ENCODE peak calls at places on chromosomes 6 and 20, in eight cellular contexts. W is stimulated activated CD8-positive, alpha-beta memory T cell treated with anti-CD3 and anti-CD28 coated beads, Interleukin-4, amount 100 ng/mL, for 4 hours; X is germinal center; V is Calu3; Q is activated T-cell treated with anti-CD3 and anti-CD28 coated beads for 1 hour; K is H1; L is ascending aorta; S is lower leg skin. D is an unnamed sample.
A peak's percentile ranks its signal among the peaks of the same experiment; 100 is the strongest.

GRCh38 chr6:121006024-121006423 is 328.3 kb downstream of the TBC1D32 start:
- DNase-seq in Q (no peak), V (no peak), K (no peak), W (no peak), S (no peak), X (no peak), L (no peak), D (no peak)

GRCh38 chr20:56759741-56760278 is 130.7 kb downstream of the TFAP2C start:
- DNase-seq in W (no peak), K (no peak), Q (no peak), V (no peak), S (no peak), X (no peak), L (no peak), D (no peak)

GRCh38 chr6:89637960-89638319 is 607 bp downstream of the LYRM2 start:
- DNase-seq in X (no peak), W (no peak), K (no peak), S (no peak), V (no peak), L (no peak), Q (no peak), D (no peak)

GRCh38 chr20:34771680-34772081 is 53.8 kb downstream of the NCOA6 start:
- DNase-seq in W (no peak), K (no peak), V (no peak), L (no peak), Q (no peak), X (no peak), S (no peak), D (peak; percentile 57)

GRCh38 chr6:63049216-63049615 is 162.1 kb upstream of the FKBP1C start:
- DNase-seq in Q (no peak), W (no peak), K (no peak), V (no peak), L (no peak), X (no peak), S (no peak), D (no peak)

GRCh38 chr20:18224968-18225568 is 63.3 kb upstream of the ZNF133 start:
- DNase-seq in V (peak; percentile 9), X (no peak), W (no peak), S (no peak), Q (no peak), K (peak; percentile 55), L (no peak), D (peak; percentile 69)

GRCh38 chr6:72709436-72709835 is 87.6 kb downstream of the KCNQ5 start:
- DNase-seq in V (no peak), W (no peak), K (no peak), L (no peak), Q (no peak), S (no peak), X (no peak), D (peak; percentile 84)

GRCh38 chr20:63191400-63191799 is 24.5 kb downstream of the YTHDF1 start:
- DNase-seq in V (peak; percentile 99), X (no peak), W (no peak), Q (no peak), L (no peak), S (no peak), K (no peak), D (no peak)

GRCh38 chr6:141562801-141563763 is 569.6 kb upstream of the GJE1 start:
- DNase-seq in V (peak; percentile 41), K (no peak), S (no peak), X (peak; percentile 47), L (peak; percentile 77), W (peak; percentile 13), Q (peak; percentile 46), D (peak; percentile 91)

GRCh38 chr20:21396045-21396893 is 1.1 kb downstream of the NKX2-4 start:
- DNase-seq in Q (no peak), X (no peak), V (no peak), S (no peak), W (no peak), L (no peak), K (peak; percentile 83), D (no peak)

GRCh38 chr6:39102821-39103136 is 12.2 kb downstream of the SAYSD1 start:
- DNase-seq in K (no peak), Q (no peak), W (no peak), L (no peak), X (no peak), S (no peak), V (no peak), D (no peak)

GRCh38 chr6:151391021-151391470 is 313 bp downstream of the ZBTB2 start:
- DNase-seq in K (no peak), V (peak; percentile 71), S (peak; percentile 95), X (peak; percentile 77), W (peak; percentile 61), Q (peak; percentile 73), L (peak; percentile 85), D (peak; percentile 83)

GRCh38 chr20:57133926-57134650 is 132.4 kb downstream of the BMP7 start:
- DNase-seq in W (no peak), K (no peak), S (peak; percentile 54), Q (no peak), V (no peak), X (no peak), L (no peak), D (peak; percentile 19)

GRCh38 chr20:48735112-48735511 is 92.7 kb downstream of the PREX1 start:
- DNase-seq in W (no peak), V (no peak), Q (no peak), X (no peak), S (no peak), L (no peak), K (no peak), D (no peak)

GRCh38 chr6:27605401-27606342 is 132.8 kb upstream of the ZNF184 start:
- DNase-seq in W (no peak), K (peak; percentile 95), L (no peak), Q (no peak), V (peak; percentile 86), S (no peak), X (no peak), D (peak; percentile 67)

GRCh38 chr20:61850457-61850856 is 215.2 kb downstream of the TAF4 start:
- DNase-seq in L (no peak), S (no peak), V (no peak), K (no peak), W (no peak), X (no peak), Q (no peak), D (no peak)

GRCh38 chr20:36745234-36745926 is 510 bp downstream of the NDRG3 start:
- DNase-seq in S (no peak), X (no peak), Q (no peak), L (no peak), V (no peak), W (no peak), K (no peak), D (no peak)

GRCh38 chr6:14464716-14465115 is 347.1 kb downstream of the CD83 start:
- DNase-seq in W (no peak), V (no peak), X (no peak), S (no peak), L (no peak), K (peak; percentile 4), Q (no peak), D (no peak)

GRCh38 chr20:42565106-42565990 is 624.4 kb downstream of the PTPRT start:
- DNase-seq in Q (no peak), L (no peak), W (no peak), K (no peak), S (no peak), V (no peak), X (no peak), D (no peak)

GRCh38 chr6:36025932-36026327 is 1.5 kb upstream of the SLC26A8 start:
- DNase-seq in W (no peak), Q (no peak), X (no peak), L (no peak), K (no peak), V (no peak), S (no peak), D (peak; percentile 38)

GRCh38 chr6:74857157-74857556 is 348.7 kb downstream of the COL12A1 start:
- DNase-seq in X (no peak), Q (no peak), S (no peak), K (no peak), V (peak; percentile 9), L (no peak), W (no peak), D (no peak)

GRCh38 chr6:83927470-83927869 is 68.0 kb downstream of the CYB5R4 start:
- DNase-seq in V (no peak), W (no peak), K (no peak), Q (no peak), L (no peak), S (no peak), X (no peak), D (no peak)

GRCh38 chr6:30154061-30154460 is 7.0 kb downstream of the TRIM10 start:
- DNase-seq in X (no peak), W (no peak), V (no peak), K (no peak), L (no peak), S (no peak), Q (no peak), D (no peak)

GRCh38 chr6:17665132-17665531 is 41.6 kb downstream of the NUP153 start:
- DNase-seq in S (no peak), K (no peak), X (no peak), L (no peak), V (no peak), Q (no peak), W (no peak), D (no peak)

GRCh38 chr6:158817298-158818007 is 1.7 kb downstream of the EZR start:
- DNase-seq in W (no peak), Q (no peak), V (no peak), L (peak; percentile 68), X (no peak), K (no peak), S (peak; percentile 86), D (peak; percentile 48)

GRCh38 chr6:140774080-140774505 is 1358.6 kb upstream of the GJE1 start:
- DNase-seq in K (no peak), V (peak; percentile 0), S (no peak), L (no peak), X (no peak), W (no peak), Q (no peak), D (peak; percentile 75)

GRCh38 chr20:59403261-59403961 is 103.0 kb downstream of the EDN3 start:
- DNase-seq in S (peak; percentile 91), Q (peak; percentile 68), K (peak; percentile 98), W (peak; percentile 56), V (peak; percentile 77), L (no peak), X (peak; percentile 81), D (peak; percentile 63)

GRCh38 chr6:169380493-169380892 is 126.8 kb upstream of the THBS2 start:
- DNase-seq in K (no peak), V (no peak), L (no peak), Q (no peak), W (no peak), X (no peak), S (no peak), D (no peak)

GRCh38 chr6:35757461-35758123 is 18.8 kb upstream of the CLPSL2 start:
- DNase-seq in K (no peak), Q (no peak), W (no peak), S (no peak), X (peak; percentile 45), L (no peak), V (peak; percentile 61), D (no peak)

GRCh38 chr6:69663215-69663614 is 133.6 kb downstream of the LMBRD1 start:
- DNase-seq in W (no peak), S (no peak), X (no peak), L (no peak), K (no peak), V (no peak), Q (no peak), D (no peak)

GRCh38 chr20:10111144-10111771 is 76.5 kb downstream of the ANKEF1 start:
- DNase-seq in L (no peak), W (no peak), V (no peak), S (no peak), Q (no peak), K (no peak), X (no peak), D (no peak)

GRCh38 chr6:113953346-113953745 is 17.6 kb downstream of the HDAC2 start:
- DNase-seq in W (no peak), S (no peak), Q (no peak), K (no peak), V (no peak), L (no peak), X (no peak), D (peak; percentile 42)

GRCh38 chr6:40550096-40550731 is 37.0 kb downstream of the LRFN2 start:
- DNase-seq in W (no peak), Q (no peak), S (no peak), L (no peak), V (peak; percentile 47), K (no peak), X (peak; percentile 9), D (peak; percentile 67)

GRCh38 chr20:33561981-33562601 is 72.2 kb downstream of the CBFA2T2 start:
- DNase-seq in L (peak; percentile 83), S (peak; percentile 92), V (peak; percentile 86), K (no peak), Q (no peak), W (no peak), X (no peak), D (peak; percentile 74)